ENCODE peak calls at places on chromosomes 11 and 22, in six cellular contexts. M is heart left ventricle; G is CD4-positive, CD25-positive, alpha-beta regulatory T cell; R is IMR-90; Z is tibial nerve; K is stomach. V is an unnamed sample.

GRCh38 chr11:119650251-119650650 is 78.7 kb downstream of the NECTIN1 start:
- DNase-seq in M (peak; percentile 11), G (no peak), R (no peak), Z (no peak), K (no peak), V (no peak)

GRCh38 chr11:27013741-27014415 is 20.0 kb downstream of the FIBIN start:
- DNase-seq in M (no peak), G (no peak), R (peak; percentile 31), Z (no peak), K (no peak), V (no peak)

GRCh38 chr11:116792869-116793475 is 1.3 kb upstream of the APOA5 start:
- DNase-seq in M (no peak), G (no peak), R (peak; percentile 73), Z (no peak), K (no peak), V (no peak)

GRCh38 chr22:37999640-38000272 is 15.4 kb upstream of the SOX10 start:
- DNase-seq in M (no peak), G (no peak), R (peak; percentile 61), Z (no peak), K (no peak), V (no peak)

GRCh38 chr22:38657248-38657909 is 941 bp downstream of the CBY1 start:
- DNase-seq in M (no peak), G (no peak), R (no peak), Z (no peak), K (no peak), V (peak; percentile 16)

GRCh38 chr22:40665312-40665711 is 14.0 kb upstream of the MCHR1 start:
- DNase-seq in M (peak; percentile 74), G (no peak), R (peak; percentile 85), Z (no peak), K (no peak), V (no peak)

GRCh38 chr11:64186205-64187165 is 514 bp downstream of the STIP1 start:
- DNase-seq in M (peak; percentile 67), G (peak; percentile 35), R (peak; percentile 2), Z (no peak), K (no peak), V (no peak)

GRCh38 chr22:30056015-30056414 is 24.2 kb upstream of the HORMAD2 start:
- DNase-seq in M (no peak), G (no peak), R (no peak), Z (no peak), K (no peak), V (no peak)

GRCh38 chr11:65314501-65315203 is at the start of gene CDC42EP2:
- DNase-seq in M (peak; percentile 95), G (peak; percentile 54), R (peak; percentile 80), Z (peak; percentile 80), K (peak; percentile 91), V (peak; percentile 77)

GRCh38 chr11:10640308-10640707 is 53.2 kb downstream of the IRAG1 start:
- DNase-seq in M (no peak), G (no peak), R (no peak), Z (peak; percentile 43), K (no peak), V (no peak)

GRCh38 chr11:79050784-79051183 is 390.0 kb downstream of the TENM4 start:
- DNase-seq in M (no peak), G (no peak), R (peak; percentile 89), Z (peak; percentile 11), K (no peak), V (no peak)

GRCh38 chr11:123409456-123409801 is 20.6 kb upstream of the GRAMD1B start:
- DNase-seq in M (no peak), G (no peak), R (no peak), Z (no peak), K (no peak), V (no peak)

GRCh38 chr11:94142308-94143277 is 14.0 kb downstream of the PANX1 start:
- DNase-seq in M (no peak), G (no peak), R (no peak), Z (no peak), K (no peak), V (no peak)

GRCh38 chr22:37300551-37301017 is 18.3 kb downstream of the CYTH4 start:
- DNase-seq in M (peak; percentile 61), G (peak; percentile 53), R (no peak), Z (no peak), K (no peak), V (no peak)

GRCh38 chr22:20610243-20610686 is 102.9 kb downstream of the MED15 start:
- DNase-seq in M (no peak), G (no peak), R (no peak), Z (no peak), K (no peak), V (no peak)

GRCh38 chr22:39580795-39581194 is 10.2 kb downstream of the CACNA1I start:
- DNase-seq in M (no peak), G (no peak), R (no peak), Z (no peak), K (no peak), V (no peak)

GRCh38 chr22:48883211-48883960 is 944.3 kb downstream of the BRD1 start:
- DNase-seq in M (no peak), G (no peak), R (no peak), Z (no peak), K (no peak), V (no peak)

GRCh38 chr22:48885271-48885918 is 942.3 kb downstream of the BRD1 start:
- DNase-seq in M (no peak), G (no peak), R (no peak), Z (no peak), K (no peak), V (no peak)

GRCh38 chr22:48884786-48885185 is 942.9 kb downstream of the BRD1 start:
- DNase-seq in M (no peak), G (no peak), R (no peak), Z (no peak), K (no peak), V (no peak)

GRCh38 chr22:48882636-48883200 is 945.0 kb downstream of the BRD1 start:
- DNase-seq in M (no peak), G (no peak), R (no peak), Z (no peak), K (no peak), V (no peak)

DNA sequence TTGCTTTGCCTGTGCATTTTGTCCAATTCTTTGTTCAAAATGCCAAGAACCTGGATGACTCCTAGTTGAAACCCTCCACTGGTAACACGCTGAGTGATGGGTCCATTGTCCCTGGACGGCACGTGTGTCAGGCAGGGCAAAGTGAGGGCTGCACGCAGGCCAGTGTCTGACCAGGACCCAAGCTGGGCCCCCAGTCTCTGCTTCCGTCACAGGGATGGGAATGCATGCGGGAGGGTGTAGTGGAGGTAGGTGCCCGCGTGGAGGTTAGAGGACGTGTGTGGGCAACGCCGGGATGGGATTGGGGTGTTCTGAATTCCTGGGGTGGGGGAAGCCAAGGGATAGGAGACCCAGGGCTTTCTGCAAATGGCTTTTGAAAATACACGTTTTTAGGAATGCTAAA is 943.4 kb downstream of the BRD1 start:
- DNase-seq in M (no peak), G (no peak), R (no peak), Z (no peak), K (no peak), V (no peak)
- H3K9me3 ChIP-seq in M (no peaks in the 10 kb centered on the region), G (no peaks in the 10 kb centered on the region), R (peaks cover 51% of the 10 kb centered on the region), Z (no peaks in the 10 kb centered on the region), K (peaks cover 5% of the 10 kb centered on the region), V (no peaks in the 10 kb centered on the region)

GRCh38 chr11:37371346-37371970 is 773.4 kb upstream of the RAG2 start:
- DNase-seq in M (no peak), G (no peak), R (no peak), Z (no peak), K (no peak), V (no peak)

GRCh38 chr11:37372667-37373066 is 774.6 kb upstream of the RAG2 start:
- DNase-seq in M (no peak), G (no peak), R (no peak), Z (no peak), K (no peak), V (no peak)

GRCh38 chr11:37370817-37371216 is 772.8 kb upstream of the RAG2 start:
- DNase-seq in M (no peak), G (no peak), R (no peak), Z (no peak), K (no peak), V (no peak)
- H3K9me3 ChIP-seq in M (peaks cover 11% of the 10 kb centered on the region), G (no peaks in the 10 kb centered on the region), R (no peaks in the 10 kb centered on the region), Z (no peaks in the 10 kb centered on the region), K (peaks cover 6% of the 10 kb centered on the region), V (no peaks in the 10 kb centered on the region)

GRCh38 chr11:134543144-134544044 is 131.4 kb upstream of the B3GAT1 start:
- DNase-seq in M (no peak), G (no peak), R (no peak), Z (no peak), K (no peak), V (no peak)
- H3K9me3 ChIP-seq in M (peaks cover 6% of the 10 kb centered on the region), G (no peaks in the 10 kb centered on the region), R (peaks cover 40% of the 10 kb centered on the region), Z (no peaks in the 10 kb centered on the region), K (no peaks in the 10 kb centered on the region), V (no peaks in the 10 kb centered on the region)

DNA sequence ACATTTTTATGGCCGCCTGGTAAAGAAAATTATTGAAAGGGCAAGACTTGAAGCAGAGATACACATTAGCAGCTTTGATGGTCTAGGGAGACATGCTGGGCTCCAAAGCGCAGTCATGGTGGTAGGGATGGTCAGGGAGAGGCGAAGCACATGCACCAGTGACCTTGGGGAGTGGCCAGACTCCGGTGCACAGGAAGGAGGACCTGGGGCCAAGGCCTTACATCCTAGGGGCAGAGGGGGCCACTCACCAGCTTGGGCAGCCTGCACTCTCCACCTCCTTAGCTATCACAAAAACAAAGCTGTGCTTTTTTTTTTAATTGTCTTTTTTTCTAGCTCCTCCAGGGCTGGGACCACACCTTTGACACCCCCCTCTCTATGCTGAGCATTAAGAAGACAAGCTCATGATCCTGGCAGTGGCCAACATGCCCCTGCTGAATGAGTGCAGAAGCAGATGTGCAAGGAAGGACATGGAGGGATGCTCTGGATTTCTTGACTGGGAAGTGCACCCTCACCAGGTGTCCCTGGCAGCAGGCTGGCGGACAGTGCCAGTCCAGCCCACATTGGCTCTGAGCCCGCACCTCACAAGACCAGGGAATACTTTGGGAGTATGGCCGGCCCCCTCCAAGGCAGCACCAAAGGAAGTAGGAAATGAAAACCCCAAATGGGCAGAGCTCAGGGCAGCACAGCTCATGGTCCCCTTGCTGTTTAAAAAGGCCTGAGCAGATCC is 619.9 kb downstream of the TBC1D22A start:
- DNase-seq in M (peak; percentile 37), G (no peak), R (no peak), Z (no peak), K (no peak), V (no peak)
- H3K9me3 ChIP-seq in M (no peaks in the 10 kb centered on the region), G (no peaks in the 10 kb centered on the region), R (peaks cover 7% of the 10 kb centered on the region), Z (no peaks in the 10 kb centered on the region), K (no peaks in the 10 kb centered on the region), V (no peaks in the 10 kb centered on the region)

GRCh38 chr22:25992331-25992730 is 176.9 kb upstream of the SEZ6L start:
- DNase-seq in M (no peak), G (no peak), R (no peak), Z (no peak), K (no peak), V (no peak)
- H3K9me3 ChIP-seq in M (no peaks in the 10 kb centered on the region), G (no peaks in the 10 kb centered on the region), R (peaks cover 20% of the 10 kb centered on the region), Z (no peaks in the 10 kb centered on the region), K (no peaks in the 10 kb centered on the region), V (no peaks in the 10 kb centered on the region)

GRCh38 chr22:44489817-44490216 is 8.2 kb downstream of the RTL6 start:
- DNase-seq in M (no peak), G (no peak), R (no peak), Z (no peak), K (no peak), V (no peak)
- H3K9me3 ChIP-seq in M (no peaks in the 10 kb centered on the region), G (no peaks in the 10 kb centered on the region), R (no peaks in the 10 kb centered on the region), Z (no peaks in the 10 kb centered on the region), K (no peaks in the 10 kb centered on the region), V (no peaks in the 10 kb centered on the region)

GRCh38 chr11:29669336-29669735 is 347.5 kb downstream of the KCNA4 start:
- DNase-seq in M (no peak), G (no peak), R (no peak), Z (no peak), K (no peak), V (no peak)
- H3K9me3 ChIP-seq in M (peaks cover 22% of the 10 kb centered on the region), G (no peaks in the 10 kb centered on the region), R (no peaks in the 10 kb centered on the region), Z (no peaks in the 10 kb centered on the region), K (no peaks in the 10 kb centered on the region), V (no peaks in the 10 kb centered on the region)

GRCh38 chr11:130785376-130786110 is 130.7 kb downstream of the SNX19 start:
- DNase-seq in M (no peak), G (no peak), R (peak; percentile 77), Z (no peak), K (no peak), V (no peak)
- H3K9me3 ChIP-seq in M (peaks cover 5% of the 10 kb centered on the region), G (no peaks in the 10 kb centered on the region), R (peaks cover 6% of the 10 kb centered on the region), Z (no peaks in the 10 kb centered on the region), K (no peaks in the 10 kb centered on the region), V (no peaks in the 10 kb centered on the region)

V was measured in T-helper 17 cell.